ENCODE peak calls at places on chromosomes 6 and 20, in five cellular contexts. One of them, this sample, is unnamed.
A peak's percentile ranks its signal among the peaks of the same experiment; 100 is the strongest.

GRCh38 chr20:59007758-59008511 is 881 bp upstream of the CTSZ start:
- DNase-seq in cardiac muscle cell: no peak
- DNase-seq in BJ: no peak
- DNase-seq in uterus: no peak
- DNase-seq in CD4-positive, alpha-beta T cell: no peak
- DNase-seq in this sample: peak; percentile 75

GRCh38 chr6:118588626-118589025 is 40.5 kb downstream of the PLN start:
- DNase-seq in cardiac muscle cell: peak; percentile 46
- DNase-seq in BJ: no peak
- DNase-seq in uterus: no peak
- DNase-seq in CD4-positive, alpha-beta T cell: no peak
- DNase-seq in this sample: no peak

GRCh38 chr20:24492031-24492607 is 22.7 kb downstream of the SYNDIG1 start:
- DNase-seq in cardiac muscle cell: no peak
- DNase-seq in BJ: no peak
- DNase-seq in uterus: no peak
- DNase-seq in CD4-positive, alpha-beta T cell: no peak
- DNase-seq in this sample: peak; percentile 66

GRCh38 chr20:17202668-17203067 is 24.2 kb upstream of the PCSK2 start:
- DNase-seq in cardiac muscle cell: no peak
- DNase-seq in BJ: no peak
- DNase-seq in uterus: no peak
- DNase-seq in CD4-positive, alpha-beta T cell: no peak
- DNase-seq in this sample: no peak

GRCh38 chr6:125869427-125869826 is 78.7 kb downstream of the NCOA7 start:
- DNase-seq in cardiac muscle cell: no peak
- DNase-seq in BJ: no peak
- DNase-seq in uterus: no peak
- DNase-seq in CD4-positive, alpha-beta T cell: no peak
- DNase-seq in this sample: no peak

GRCh38 chr20:8144282-8145245 is 12.5 kb downstream of the PLCB1 start:
- DNase-seq in cardiac muscle cell: peak; percentile 91
- DNase-seq in BJ: peak; percentile 53
- DNase-seq in uterus: no peak
- DNase-seq in CD4-positive, alpha-beta T cell: no peak
- DNase-seq in this sample: no peak

GRCh38 chr20:11850901-11851300 is 66.8 kb upstream of the BTBD3 start:
- DNase-seq in cardiac muscle cell: peak; percentile 21
- DNase-seq in BJ: no peak
- DNase-seq in uterus: no peak
- DNase-seq in CD4-positive, alpha-beta T cell: no peak
- DNase-seq in this sample: no peak

GRCh38 chr20:38825901-38826625 is 20.6 kb downstream of the PPP1R16B start:
- DNase-seq in cardiac muscle cell: peak; percentile 70
- DNase-seq in BJ: no peak
- DNase-seq in uterus: no peak
- DNase-seq in CD4-positive, alpha-beta T cell: no peak
- DNase-seq in this sample: no peak

GRCh38 chr6:39964094-39964493 is 29.8 kb upstream of the MOCS1 start:
- DNase-seq in cardiac muscle cell: no peak
- DNase-seq in BJ: no peak
- DNase-seq in uterus: no peak
- DNase-seq in CD4-positive, alpha-beta T cell: no peak
- DNase-seq in this sample: no peak

GRCh38 chr6:12967686-12968085 is 251.1 kb downstream of the PHACTR1 start:
- DNase-seq in cardiac muscle cell: peak; percentile 57
- DNase-seq in BJ: peak; percentile 66
- DNase-seq in uterus: no peak
- DNase-seq in CD4-positive, alpha-beta T cell: no peak
- DNase-seq in this sample: no peak

GRCh38 chr6:137738197-137738596 is 128.9 kb upstream of the TNFAIP3 start:
- DNase-seq in cardiac muscle cell: peak; percentile 74
- DNase-seq in BJ: no peak
- DNase-seq in uterus: no peak
- DNase-seq in CD4-positive, alpha-beta T cell: no peak
- DNase-seq in this sample: no peak

GRCh38 chr6:2464641-2465040 is 219.2 kb upstream of the GMDS start:
- DNase-seq in cardiac muscle cell: no peak
- DNase-seq in BJ: no peak
- DNase-seq in uterus: no peak
- DNase-seq in CD4-positive, alpha-beta T cell: no peak
- DNase-seq in this sample: no peak

GRCh38 chr20:5696011-5696559 is 54.1 kb upstream of the SHLD1 start:
- DNase-seq in cardiac muscle cell: peak; percentile 92
- DNase-seq in BJ: peak; percentile 1
- DNase-seq in uterus: no peak
- DNase-seq in CD4-positive, alpha-beta T cell: no peak
- DNase-seq in this sample: no peak

GRCh38 chr6:112910256-112910655 is 563.1 kb downstream of the RFPL4B start:
- DNase-seq in cardiac muscle cell: peak; percentile 23
- DNase-seq in BJ: peak; percentile 51
- DNase-seq in uterus: no peak
- DNase-seq in CD4-positive, alpha-beta T cell: no peak
- DNase-seq in this sample: no peak

GRCh38 chr6:138885156-138885819 is 89.4 kb downstream of the ECT2L start:
- DNase-seq in cardiac muscle cell: no peak
- DNase-seq in BJ: no peak
- DNase-seq in uterus: no peak
- DNase-seq in CD4-positive, alpha-beta T cell: no peak
- DNase-seq in this sample: no peak

GRCh38 chr20:48398506-48399449 is 429.0 kb downstream of the PREX1 start:
- DNase-seq in cardiac muscle cell: no peak
- DNase-seq in BJ: no peak
- DNase-seq in uterus: no peak
- DNase-seq in CD4-positive, alpha-beta T cell: no peak
- DNase-seq in this sample: no peak

GRCh38 chr20:24662286-24662685 is 192.9 kb downstream of the SYNDIG1 start:
- DNase-seq in cardiac muscle cell: no peak
- DNase-seq in BJ: no peak
- DNase-seq in uterus: no peak
- DNase-seq in CD4-positive, alpha-beta T cell: no peak
- DNase-seq in this sample: peak; percentile 47

GRCh38 chr6:45681860-45682488 is 304.2 kb upstream of the SUPT3H start:
- DNase-seq in cardiac muscle cell: peak; percentile 23
- DNase-seq in BJ: no peak
- DNase-seq in uterus: no peak
- DNase-seq in CD4-positive, alpha-beta T cell: no peak
- DNase-seq in this sample: peak; percentile 72

GRCh38 chr6:125312950-125313349 is 11.2 kb upstream of the HDDC2 start:
- DNase-seq in cardiac muscle cell: no peak
- DNase-seq in BJ: no peak
- DNase-seq in uterus: no peak
- DNase-seq in CD4-positive, alpha-beta T cell: no peak
- DNase-seq in this sample: no peak

GRCh38 chr6:12064125-12064524 is 52.0 kb downstream of the HIVEP1 start:
- DNase-seq in cardiac muscle cell: no peak
- DNase-seq in BJ: peak; percentile 56
- DNase-seq in uterus: no peak
- DNase-seq in CD4-positive, alpha-beta T cell: no peak
- DNase-seq in this sample: no peak

GRCh38 chr6:110392727-110393126 is 22.6 kb downstream of the DDO start:
- DNase-seq in cardiac muscle cell: no peak
- DNase-seq in BJ: no peak
- DNase-seq in uterus: no peak
- DNase-seq in CD4-positive, alpha-beta T cell: no peak
- DNase-seq in this sample: no peak

GRCh38 chr6:167558213-167558869 is 233.5 kb downstream of the TTLL2 start:
- DNase-seq in cardiac muscle cell: no peak
- DNase-seq in BJ: no peak
- DNase-seq in uterus: no peak
- DNase-seq in CD4-positive, alpha-beta T cell: no peak
- DNase-seq in this sample: no peak

GRCh38 chr20:57106030-57106682 is 160.3 kb downstream of the BMP7 start:
- DNase-seq in cardiac muscle cell: no peak
- DNase-seq in BJ: no peak
- DNase-seq in uterus: no peak
- DNase-seq in CD4-positive, alpha-beta T cell: no peak
- DNase-seq in this sample: no peak

GRCh38 chr20:56094228-56094627 is 88.9 kb upstream of the CBLN4 start:
- DNase-seq in cardiac muscle cell: no peak
- DNase-seq in BJ: no peak
- DNase-seq in uterus: no peak
- DNase-seq in CD4-positive, alpha-beta T cell: no peak
- DNase-seq in this sample: no peak

GRCh38 chr6:106134906-106135634 is 48.9 kb downstream of the PRDM1 start:
- DNase-seq in cardiac muscle cell: no peak
- DNase-seq in BJ: no peak
- DNase-seq in uterus: no peak
- DNase-seq in CD4-positive, alpha-beta T cell: no peak
- DNase-seq in this sample: no peak

GRCh38 chr6:116579143-116579542 is 7.8 kb downstream of the RWDD1 start:
- DNase-seq in cardiac muscle cell: peak; percentile 27
- DNase-seq in BJ: no peak
- DNase-seq in uterus: no peak
- DNase-seq in CD4-positive, alpha-beta T cell: no peak
- DNase-seq in this sample: no peak

GRCh38 chr20:48416002-48416401 is 411.8 kb downstream of the PREX1 start:
- DNase-seq in cardiac muscle cell: no peak
- DNase-seq in BJ: no peak
- DNase-seq in uterus: no peak
- DNase-seq in CD4-positive, alpha-beta T cell: no peak
- DNase-seq in this sample: no peak

GRCh38 chr6:20092071-20092566 is 120.2 kb downstream of the MBOAT1 start:
- DNase-seq in cardiac muscle cell: peak; percentile 64
- DNase-seq in BJ: peak; percentile 13
- DNase-seq in uterus: no peak
- DNase-seq in CD4-positive, alpha-beta T cell: no peak
- DNase-seq in this sample: no peak

GRCh38 chr6:74366634-74367033 is 670.6 kb downstream of the CD109 start:
- DNase-seq in cardiac muscle cell: no peak
- DNase-seq in BJ: no peak
- DNase-seq in uterus: no peak
- DNase-seq in CD4-positive, alpha-beta T cell: no peak
- DNase-seq in this sample: no peak

GRCh38 chr6:74368746-74369145 is 672.7 kb downstream of the CD109 start:
- DNase-seq in cardiac muscle cell: peak; percentile 9
- DNase-seq in BJ: no peak
- DNase-seq in uterus: no peak
- DNase-seq in CD4-positive, alpha-beta T cell: no peak
- DNase-seq in this sample: no peak

DNA sequence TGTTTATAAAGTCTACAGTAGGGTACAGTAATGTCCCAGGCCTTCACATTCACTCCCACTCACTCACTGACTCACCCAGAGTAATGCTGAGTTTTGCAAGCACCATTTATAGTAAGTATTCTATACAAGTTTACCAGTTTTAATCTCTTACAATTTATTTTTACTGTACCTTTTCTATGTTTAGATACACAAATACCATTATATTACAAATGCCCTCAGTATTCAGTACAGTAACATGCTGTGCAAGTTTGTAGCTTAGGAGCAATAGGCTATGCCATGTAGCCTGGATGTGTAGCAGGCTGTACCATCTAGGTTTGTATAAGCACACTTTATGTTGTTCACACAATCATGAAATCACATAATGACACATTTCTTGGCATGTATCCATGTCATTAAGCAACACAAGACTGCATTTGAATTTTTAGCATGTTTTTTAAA is 673.6 kb downstream of the CD109 start:
- DNase-seq in cardiac muscle cell: peak; percentile 80
- DNase-seq in BJ: no peak
- DNase-seq in uterus: no peak
- DNase-seq in CD4-positive, alpha-beta T cell: no peak
- DNase-seq in this sample: no peak
- H3K27me3 ChIP-seq in cardiac muscle cell: no peaks in the 10 kb centered on the region
- H3K27me3 ChIP-seq in BJ: no peaks in the 10 kb centered on the region
- H3K27me3 ChIP-seq in uterus: no peaks in the 10 kb centered on the region
- H3K27me3 ChIP-seq in CD4-positive, alpha-beta T cell: no peaks in the 10 kb centered on the region
- H3K27me3 ChIP-seq in this sample: no peaks in the 10 kb centered on the region

DNA sequence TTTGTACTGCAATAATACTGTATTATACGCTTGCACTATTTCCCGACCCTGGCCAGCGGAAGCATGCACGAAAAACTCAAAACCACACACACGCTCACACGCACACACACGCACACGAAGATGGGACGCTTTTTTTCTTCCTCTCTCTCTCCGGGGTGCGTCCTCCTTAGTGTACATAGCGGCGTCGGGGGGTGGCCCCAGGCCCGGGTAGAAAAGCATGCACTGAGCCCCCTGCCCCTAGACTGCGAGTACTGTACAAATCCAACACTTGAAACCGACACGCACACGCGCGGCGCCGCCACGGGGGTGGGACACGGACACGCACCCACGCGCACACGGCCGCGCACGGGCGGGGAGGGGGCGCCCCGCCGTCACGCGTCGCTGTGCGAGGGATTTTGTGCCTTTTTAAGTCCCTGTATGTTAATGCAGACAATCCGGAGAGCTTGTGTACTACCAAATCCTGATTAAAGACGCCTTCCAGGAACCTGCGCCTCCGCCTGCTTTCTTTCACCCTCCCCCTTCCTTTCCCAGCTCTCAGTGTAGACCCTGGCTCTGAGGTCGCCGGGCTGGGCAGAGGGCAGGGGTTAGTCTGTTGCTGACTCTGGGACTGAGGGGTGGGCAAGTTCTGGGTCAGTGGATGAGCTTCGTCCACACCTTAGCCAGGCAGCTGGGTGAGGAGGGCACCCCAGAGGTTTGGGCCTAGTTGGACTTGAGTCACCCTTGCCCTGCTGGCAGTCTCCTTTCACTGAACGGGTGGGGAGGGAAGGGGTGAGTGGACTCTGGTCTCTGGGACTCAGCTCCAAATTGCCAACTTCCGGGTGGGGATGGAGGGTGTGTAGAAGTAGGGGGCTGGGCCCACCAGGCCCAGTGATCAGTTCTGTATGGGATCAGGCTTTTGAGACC is 21.6 kb upstream of the SLC22A7 start:
- DNase-seq in cardiac muscle cell: peak; percentile 39
- DNase-seq in BJ: no peak
- DNase-seq in uterus: no peak
- DNase-seq in CD4-positive, alpha-beta T cell: peak; percentile 32
- DNase-seq in this sample: no peak
- H3K27me3 ChIP-seq in cardiac muscle cell: peaks cover 30% of the 10 kb centered on the region
- H3K27me3 ChIP-seq in BJ: peaks cover 37% of the 10 kb centered on the region
- H3K27me3 ChIP-seq in uterus: no peaks in the 10 kb centered on the region
- H3K27me3 ChIP-seq in CD4-positive, alpha-beta T cell: peaks cover 8% of the 10 kb centered on the region
- H3K27me3 ChIP-seq in this sample: no peaks in the 10 kb centered on the region

GRCh38 chr6:27295301-27296079 is 16.6 kb downstream of the POM121L2 start:
- DNase-seq in cardiac muscle cell: peak; percentile 66
- DNase-seq in BJ: no peak
- DNase-seq in uterus: no peak
- DNase-seq in CD4-positive, alpha-beta T cell: no peak
- DNase-seq in this sample: no peak

GRCh38 chr6:27297857-27298730 is 14.0 kb downstream of the POM121L2 start:
- DNase-seq in cardiac muscle cell: peak; percentile 52
- DNase-seq in BJ: no peak
- DNase-seq in uterus: no peak
- DNase-seq in CD4-positive, alpha-beta T cell: no peak
- DNase-seq in this sample: no peak

GRCh38 chr6:27296106-27296783 is 15.8 kb downstream of the POM121L2 start:
- DNase-seq in cardiac muscle cell: peak; percentile 65
- DNase-seq in BJ: no peak
- DNase-seq in uterus: no peak
- DNase-seq in CD4-positive, alpha-beta T cell: no peak
- DNase-seq in this sample: no peak

GRCh38 chr6:27294409-27294808 is 17.7 kb downstream of the POM121L2 start:
- DNase-seq in cardiac muscle cell: no peak
- DNase-seq in BJ: no peak
- DNase-seq in uterus: no peak
- DNase-seq in CD4-positive, alpha-beta T cell: no peak
- DNase-seq in this sample: no peak

GRCh38 chr6:27297484-27297856 is 14.6 kb downstream of the POM121L2 start:
- DNase-seq in cardiac muscle cell: no peak
- DNase-seq in BJ: no peak
- DNase-seq in uterus: no peak
- DNase-seq in CD4-positive, alpha-beta T cell: no peak
- DNase-seq in this sample: no peak
- H3K27me3 ChIP-seq in cardiac muscle cell: peaks cover 65% of the 10 kb centered on the region
- H3K27me3 ChIP-seq in BJ: no peaks in the 10 kb centered on the region
- H3K27me3 ChIP-seq in uterus: no peaks in the 10 kb centered on the region
- H3K27me3 ChIP-seq in CD4-positive, alpha-beta T cell: peaks cover 88% of the 10 kb centered on the region
- H3K27me3 ChIP-seq in this sample: no peaks in the 10 kb centered on the region

GRCh38 chr6:144006731-144007454 is 1.2 kb downstream of the PLAGL1 start:
- DNase-seq in cardiac muscle cell: peak; percentile 65
- DNase-seq in BJ: no peak
- DNase-seq in uterus: no peak
- DNase-seq in CD4-positive, alpha-beta T cell: no peak
- DNase-seq in this sample: no peak
- H3K27me3 ChIP-seq in cardiac muscle cell: peaks cover 9% of the 10 kb centered on the region
- H3K27me3 ChIP-seq in BJ: no peaks in the 10 kb centered on the region
- H3K27me3 ChIP-seq in uterus: no peaks in the 10 kb centered on the region
- H3K27me3 ChIP-seq in CD4-positive, alpha-beta T cell: peaks cover 6% of the 10 kb centered on the region
- H3K27me3 ChIP-seq in this sample: no peaks in the 10 kb centered on the region